ENCODE peak calls at places on chromosomes 16 and 17, in four cellular contexts. U, Y, E and Z are unnamed samples.

GRCh38 chr17:50209133-50209471 is 7.7 kb upstream of the COL1A1 start:
- DNase-seq in Y (no peak), E (no peak), U (no peak), Z (no peak)

GRCh38 chr16:15483857-15484256 is 49.5 kb downstream of the BMERB1 start:
- DNase-seq in U (no peak), Y (no peak), E (no peak), Z (no peak)

GRCh38 chr16:66469291-66469931 is 42.3 kb downstream of the BEAN1 start:
- DNase-seq in U (no peak), E (peak), Y (no peak), Z (no peak)

GRCh38 chr16:4489030-4489429 is 12.8 kb downstream of the HMOX2 start:
- DNase-seq in Y (no peak), U (no peak), E (no peak), Z (no peak)

GRCh38 chr16:86066755-86067154 is 167.8 kb downstream of the IRF8 start:
- DNase-seq in E (no peak), Y (no peak), U (no peak), Z (no peak)

GRCh38 chr16:11073407-11073806 is 129.0 kb downstream of the CLEC16A start:
- DNase-seq in E (no peak), Y (no peak), U (no peak), Z (no peak)

GRCh38 chr17:17682293-17682736 is 1.1 kb downstream of the RAI1 start:
- DNase-seq in Y (peak), U (peak), E (peak), Z (peak)

GRCh38 chr17:74547736-74548135 is 1.8 kb upstream of the CD300C start:
- DNase-seq in U (peak), E (no peak), Y (no peak), Z (no peak)

GRCh38 chr17:37608369-37609169 is 649 bp downstream of the SYNRG start:
- DNase-seq in E (peak), U (no peak), Y (peak), Z (peak)

GRCh38 chr16:77585852-77586251 is 136.5 kb upstream of the NUDT7 start:
- DNase-seq in U (no peak), Y (no peak), E (no peak), Z (no peak)

GRCh38 chr16:88703486-88704309 is 2.5 kb downstream of the RNF166 start:
- DNase-seq in Y (no peak), E (peak), U (no peak), Z (no peak)

GRCh38 chr17:12089809-12090384 is 69.2 kb downstream of the MAP2K4 start:
- DNase-seq in Y (no peak), E (no peak), U (no peak), Z (no peak)

GRCh38 chr17:32914181-32914580 is 13.8 kb upstream of the TMEM98 start:
- DNase-seq in U (no peak), Y (no peak), E (no peak), Z (no peak)

GRCh38 chr16:20906225-20906870 is 5.8 kb downstream of the LYRM1 start:
- DNase-seq in E (no peak), U (no peak), Y (no peak), Z (no peak)

GRCh38 chr17:3817851-3818605 is 17.0 kb upstream of the ITGAE start:
- DNase-seq in E (no peak), U (no peak), Y (no peak), Z (no peak)

GRCh38 chr16:12584488-12585233 is 219.0 kb downstream of the CPPED1 start:
- DNase-seq in U (peak), E (no peak), Y (no peak), Z (no peak)

GRCh38 chr17:80899402-80900268 is 92.0 kb upstream of the CHMP6 start:
- DNase-seq in Y (peak), E (peak), U (no peak), Z (no peak)

GRCh38 chr17:67506966-67507365 is 129.9 kb downstream of the PITPNC1 start:
- DNase-seq in Y (no peak), U (no peak), E (no peak), Z (no peak)

GRCh38 chr17:42363767-42364585 is 24.3 kb downstream of the STAT3 start:
- DNase-seq in Y (no peak), E (no peak), U (no peak), Z (no peak)

DNA sequence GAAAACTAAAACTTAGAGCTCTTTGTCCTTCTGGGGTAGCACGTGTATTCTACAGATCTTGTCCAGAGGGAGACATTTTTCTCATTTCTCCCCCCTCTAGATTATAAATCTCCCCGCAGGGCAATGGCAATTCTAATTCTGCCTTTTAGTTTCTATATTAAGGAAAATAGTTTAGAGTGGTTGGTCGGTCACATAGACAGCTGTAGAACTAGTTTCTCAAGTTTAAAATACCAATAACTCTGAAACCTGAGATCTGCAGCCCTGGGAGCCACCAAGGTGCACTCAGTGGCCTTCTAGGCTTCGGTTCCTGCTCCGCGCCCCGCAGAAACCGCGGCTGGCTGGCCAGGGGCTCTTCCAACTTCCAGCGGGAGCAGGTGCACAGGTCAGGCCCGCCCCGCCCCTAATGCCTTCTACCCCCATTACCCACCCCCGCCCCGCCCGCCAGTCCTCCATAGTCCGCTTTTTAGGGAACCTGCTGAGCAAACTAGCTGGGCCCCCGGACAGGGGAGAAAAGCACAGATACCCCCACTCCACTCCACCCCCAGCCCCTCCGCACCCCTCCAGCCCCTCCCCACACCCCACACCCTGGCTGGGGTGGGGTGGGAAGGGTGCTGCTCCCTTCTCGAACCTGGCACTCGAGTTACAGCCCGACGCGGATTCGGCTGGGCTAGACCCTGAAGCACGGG is 432 bp downstream of the SLFN11 start:
- DNase-seq in E (peak), U (no peak), Y (peak), Z (peak)
- H3K4me3 ChIP-seq in E (peak), U (peak), Y (peak), Z (peak)

GRCh38 chr17:19724501-19725420 is 8.4 kb upstream of the SLC47A2 start:
- DNase-seq in U (peak), Y (no peak), E (peak), Z (peak)
- H3K4me3 ChIP-seq in U (peak), Y (no peak), E (peak), Z (peak)

GRCh38 chr16:27367463-27368357 is 34.3 kb upstream of the IL21R start:
- DNase-seq in U (peak), Y (peak), E (peak), Z (peak)
- H3K4me3 ChIP-seq in U (peak), Y (no peak), E (peak), Z (peak)

DNA sequence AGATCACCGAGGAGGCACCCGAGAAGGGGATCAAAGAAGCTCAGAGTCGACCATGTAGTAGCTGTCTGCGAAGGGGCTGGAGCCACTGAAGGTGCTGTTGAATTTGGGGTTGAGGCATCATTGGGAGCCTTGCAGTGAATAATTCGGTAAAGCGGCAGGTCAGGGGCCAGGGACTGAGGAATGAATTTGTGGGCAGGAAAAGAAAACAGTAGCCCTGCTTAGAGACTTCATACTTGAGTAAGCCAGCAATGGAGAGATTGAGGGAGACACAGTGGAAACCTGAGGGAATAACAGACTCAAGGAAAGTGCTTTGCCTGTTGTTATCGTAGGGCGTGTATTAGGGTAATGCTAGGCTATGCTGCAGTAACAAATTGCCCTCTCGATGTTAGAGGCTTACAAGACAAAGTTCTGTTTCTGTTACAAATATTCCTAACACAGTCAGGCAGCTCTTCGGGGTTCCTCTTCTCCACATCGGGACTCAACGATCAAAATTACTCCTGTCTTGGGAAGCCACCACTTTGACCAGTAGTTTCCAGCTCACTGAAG is 13.4 kb upstream of the HERPUD1 start:
- DNase-seq in U (no peak), Y (no peak), E (no peak), Z (no peak)
- H3K4me3 ChIP-seq in U (no peak), Y (no peak), E (no peak), Z (no peak)

GRCh38 chr17:72588961-72589360 is 468.1 kb downstream of the SOX9 start:
- DNase-seq in U (peak), Y (peak), E (peak), Z (peak)

GRCh38 chr17:72591500-72592241 is 470.9 kb downstream of the SOX9 start:
- DNase-seq in Y (peak), U (peak), E (no peak), Z (peak)

GRCh38 chr17:72590882-72591499 is 470.2 kb downstream of the SOX9 start:
- DNase-seq in E (no peak), Y (no peak), U (no peak), Z (peak)

GRCh38 chr17:72588561-72588960 is 467.7 kb downstream of the SOX9 start:
- DNase-seq in E (no peak), Y (no peak), U (no peak), Z (peak)

DNA sequence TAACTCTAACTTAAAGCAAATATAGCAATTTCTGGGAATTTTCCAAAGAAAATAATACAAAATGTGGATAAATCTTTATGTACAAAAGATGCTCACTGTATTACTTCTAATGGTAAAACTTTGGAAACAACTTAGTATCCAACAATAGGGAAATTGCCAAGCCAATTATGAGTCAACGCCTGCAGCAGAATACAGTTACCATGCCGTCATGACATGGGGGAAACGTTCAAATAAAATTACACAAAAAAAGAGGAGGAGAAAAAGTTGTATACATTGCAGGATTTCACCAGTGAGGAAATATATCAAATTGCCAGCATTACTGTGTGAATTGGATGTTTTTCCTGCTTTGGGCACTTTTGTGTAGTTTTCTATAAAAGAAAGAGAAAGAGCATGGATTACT is 469.6 kb downstream of the SOX9 start:
- DNase-seq in U (no peak), E (no peak), Y (no peak), Z (no peak)
- H3K4me3 ChIP-seq in U (no peak), E (peak), Y (peak), Z (peak)

DNA sequence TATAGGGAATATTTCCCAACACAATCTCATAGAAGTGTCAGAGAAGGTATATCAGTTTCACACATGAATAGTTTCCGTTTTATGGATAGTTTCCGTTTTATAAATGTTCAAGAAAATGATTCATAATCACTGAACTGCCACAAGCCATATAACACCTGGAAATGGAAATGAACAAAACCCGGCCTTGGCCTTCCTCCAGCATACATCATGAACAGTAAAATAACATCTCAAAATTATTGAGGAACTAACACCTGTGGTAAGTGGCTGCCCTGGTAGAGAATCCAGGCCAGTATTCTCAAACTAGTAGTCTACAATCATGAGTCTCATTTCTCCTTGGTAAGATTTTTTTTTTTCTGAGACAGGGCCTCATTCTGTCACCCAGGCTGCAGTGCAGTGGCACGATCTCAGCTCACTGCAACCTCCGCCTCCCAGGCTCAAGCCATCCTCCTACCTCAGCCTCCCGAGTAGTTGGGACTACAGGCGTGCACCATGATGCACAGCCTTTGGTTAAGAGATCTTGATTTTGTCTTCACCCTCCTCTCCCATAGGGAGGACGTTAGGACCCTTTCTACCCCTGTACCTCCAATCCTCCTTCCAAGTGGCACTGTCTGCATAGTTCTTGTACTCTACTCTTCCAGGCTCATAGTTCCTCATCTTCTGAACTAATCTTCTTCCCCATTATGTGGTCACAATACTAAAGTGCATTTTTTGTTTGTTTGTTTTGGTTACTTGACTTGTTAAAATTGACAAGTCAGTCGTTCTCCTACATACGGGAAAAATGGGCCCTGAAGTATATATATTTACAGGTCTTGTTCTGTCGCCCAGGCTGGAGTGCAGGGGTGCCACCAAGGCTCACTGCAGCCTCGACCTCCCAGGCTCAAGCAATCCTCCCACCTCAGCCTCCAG is 15.0 kb upstream of the RGS9 start:
- DNase-seq in Y (no peak), E (no peak), U (no peak), Z (no peak)
- H3K4me3 ChIP-seq in Y (peak), E (peak), U (peak), Z (peak)

GRCh38 chr17:39196191-39196819 is 1.2 kb downstream of the CACNB1 start:
- DNase-seq in U (no peak), E (no peak), Y (no peak), Z (no peak)
- H3K4me3 ChIP-seq in U (peak), E (peak), Y (peak), Z (peak)

DNA sequence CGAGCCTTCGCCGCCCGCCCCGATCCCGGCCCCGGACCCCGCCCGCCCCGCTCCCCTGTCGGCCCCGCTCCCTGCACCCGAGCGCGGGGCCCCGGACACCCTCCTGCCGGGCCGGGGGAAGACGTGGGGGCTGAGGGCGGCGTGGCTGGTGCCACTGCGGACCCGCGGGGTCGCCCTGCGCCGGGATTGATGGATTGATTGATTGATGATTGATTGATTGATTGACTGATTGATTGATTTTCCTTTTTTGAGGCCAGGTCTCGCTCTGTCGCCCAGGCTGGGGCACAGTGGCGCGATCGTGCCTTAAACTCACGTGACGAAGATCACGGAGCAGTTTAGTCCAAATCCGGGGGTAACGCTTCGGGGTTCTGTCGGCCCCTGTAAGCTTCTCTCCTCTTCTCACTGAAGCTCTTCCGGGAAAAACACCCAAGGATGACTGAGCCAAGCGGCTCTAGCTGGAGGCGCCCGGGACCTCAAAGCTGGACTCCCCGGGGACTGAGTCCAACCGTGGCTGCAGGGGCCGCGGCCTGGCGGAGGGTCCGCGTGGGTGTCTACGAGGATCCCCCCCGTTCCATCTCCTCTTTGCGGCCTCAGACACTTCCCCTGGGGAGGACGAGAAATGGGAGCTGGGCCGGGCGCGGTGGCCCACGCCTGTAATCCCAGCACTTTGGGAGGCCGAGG is 40.2 kb upstream of the BHLHA9 start:
- DNase-seq in E (no peak), U (no peak), Y (no peak), Z (no peak)
- H3K4me3 ChIP-seq in E (peak), U (peak), Y (peak), Z (peak)

DNA sequence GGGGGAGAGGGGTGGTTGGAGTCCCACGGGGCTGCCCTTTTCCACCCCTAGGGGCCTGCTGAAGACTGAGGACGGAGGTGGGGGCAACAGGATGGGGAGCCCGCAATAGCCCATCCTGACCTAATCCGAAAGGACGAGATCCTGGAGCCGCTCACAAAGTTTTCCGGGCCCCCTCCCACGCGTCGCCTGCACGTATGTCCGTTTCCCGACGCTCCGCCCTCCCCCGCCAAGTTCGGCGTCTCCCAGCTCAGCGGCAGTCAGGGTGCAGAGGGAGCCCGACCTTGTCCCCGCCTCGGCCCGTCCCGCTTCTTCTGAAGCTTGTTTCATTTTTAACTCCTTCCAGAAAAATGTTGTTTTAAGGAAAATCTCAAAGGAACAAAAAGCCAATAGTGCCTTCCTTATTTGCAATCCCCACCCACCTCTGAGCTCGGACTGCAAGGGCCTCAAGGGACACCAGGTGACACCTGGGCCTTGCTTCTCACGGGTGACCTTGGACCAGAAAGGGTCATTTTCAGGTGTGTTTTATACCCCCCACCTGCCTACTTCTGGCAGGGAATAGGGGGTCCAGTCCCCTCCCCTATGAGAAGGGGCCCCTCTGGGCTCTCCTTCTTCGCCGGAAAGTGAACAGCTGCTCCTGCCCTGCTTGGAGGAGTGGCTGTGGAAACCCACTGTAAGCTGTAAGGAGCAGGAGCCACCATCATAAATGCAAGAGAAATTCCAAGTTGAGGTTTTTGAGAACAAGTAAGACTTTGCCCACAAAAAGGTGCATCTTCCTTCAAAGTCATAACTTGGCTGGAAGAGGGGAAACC is 3.4 kb upstream of the ZNF423 start:
- DNase-seq in E (no peak), Y (peak), U (peak), Z (peak)
- H3K4me3 ChIP-seq in E (peak), Y (peak), U (peak), Z (peak)